ENCODE peak calls at places on chromosomes 6 and 20, in five cellular contexts. B is activated T-helper 9 cell treated with anti-CD3 and anti-CD28 coated beads, Interleukin-2, amount 50 U/mL, for 16 hours; F is B cell; M is T-helper 17 cell; Y is osteocyte. L is an unnamed sample.

GRCh38 chr6:10759312-10759839 is 11.8 kb downstream of the TMEM14B start:
- DNase-seq in B (no peak), F (peak; percentile 24), M (no peak), Y (no peak), L (no peak)

GRCh38 chr20:871948-872347 is 38.4 kb downstream of the FAM110A start:
- DNase-seq in B (no peak), F (no peak), M (no peak), Y (no peak), L (no peak)

GRCh38 chr20:10604865-10605440 is 68.8 kb downstream of the JAG1 start:
- DNase-seq in B (no peak), F (no peak), M (no peak), Y (no peak), L (no peak)

GRCh38 chr20:35823147-35823546 is 51.3 kb downstream of the PHF20 start:
- DNase-seq in B (no peak), F (no peak), M (no peak), Y (no peak), L (no peak)

GRCh38 chr6:167760979-167761793 is 65.5 kb upstream of the AFDN start:
- DNase-seq in B (no peak), F (no peak), M (no peak), Y (no peak), L (no peak)

GRCh38 chr6:162772466-162772865 is 44.7 kb downstream of the PACRG start:
- DNase-seq in B (no peak), F (no peak), M (no peak), Y (no peak), L (no peak)

GRCh38 chr6:12331951-12332749 is 42.0 kb downstream of the EDN1 start:
- DNase-seq in B (no peak), F (no peak), M (no peak), Y (peak; percentile 49), L (no peak)

GRCh38 chr6:157020398-157021266 is 243.5 kb downstream of the ARID1B start:
- DNase-seq in B (peak; percentile 42), F (peak; percentile 81), M (peak; percentile 44), Y (peak; percentile 85), L (no peak)

GRCh38 chr20:61753196-61753942 is 312.3 kb downstream of the TAF4 start:
- DNase-seq in B (no peak), F (no peak), M (no peak), Y (no peak), L (no peak)

L was measured in cortex of kidney.